ENCODE peak calls at places on chromosomes 11 and 22, in seven cellular contexts. A is ovary, D is thoracic aorta, M is psoas muscle, X is Peyer's patch, W is cardiac muscle cell, Q is Karpas-422. T is an unnamed sample. For H3K9me3 and H3K4me1, the result is how much of the 10 kb centered on the place peaks cover.

GRCh38 chr11:128523616-128524015 is 63.7 kb downstream of the ETS1 start:
- DNase-seq in W (no peak), Q (peak), X (no peak), A (no peak), M (no peak), D (no peak), T (no peak)

GRCh38 chr11:118918128-118918685 is 7.5 kb downstream of the BCL9L start:
- DNase-seq in W (no peak), Q (no peak), A (peak), X (peak), D (no peak), M (peak), T (no peak)

GRCh38 chr11:76307416-76307815 is 73.5 kb downstream of the THAP12 start:
- DNase-seq in X (no peak), Q (no peak), M (no peak), D (no peak), A (no peak), W (no peak), T (no peak)

GRCh38 chr11:69377953-69378302 is 84.0 kb downstream of the MYEOV start:
- DNase-seq in X (no peak), D (no peak), M (no peak), W (no peak), A (peak), Q (no peak), T (peak)

GRCh38 chr22:38311331-38311635 is 6.0 kb downstream of the CSNK1E start:
- DNase-seq in Q (no peak), M (no peak), X (peak), D (no peak), A (no peak), W (no peak), T (no peak)

GRCh38 chr11:66277475-66278391 is at the start of gene CNIH2:
- DNase-seq in D (no peak), X (peak), W (peak), A (peak), M (peak), Q (peak), T (no peak)

GRCh38 chr22:19629331-19629719 is 85.0 kb upstream of the SEPTIN5 start:
- DNase-seq in W (no peak), X (no peak), Q (peak), M (no peak), D (no peak), A (no peak), T (peak)

GRCh38 chr11:100810666-100811065 is 123.6 kb downstream of the ARHGAP42 start:
- DNase-seq in A (no peak), Q (no peak), W (no peak), M (no peak), D (no peak), X (no peak), T (no peak)

GRCh38 chr11:118286545-118286944 is 18.0 kb upstream of the CD3E start:
- DNase-seq in A (no peak), D (no peak), X (no peak), M (no peak), W (no peak), Q (no peak), T (no peak)

GRCh38 chr11:111730031-111730430 is 36.2 kb downstream of the PPP2R1B start:
- DNase-seq in W (peak), D (no peak), Q (no peak), A (no peak), X (no peak), M (no peak), T (no peak)

GRCh38 chr22:25762147-25762546 is 20.2 kb downstream of the MYO18B start:
- DNase-seq in D (no peak), W (peak), X (no peak), A (no peak), M (no peak), Q (no peak), T (no peak)

GRCh38 chr11:29507381-29507780 is 509.4 kb downstream of the KCNA4 start:
- DNase-seq in A (no peak), M (no peak), Q (no peak), W (no peak), X (no peak), D (no peak), T (no peak)

GRCh38 chr11:112570335-112570734 is 309.7 kb upstream of the PLET1 start:
- DNase-seq in M (no peak), Q (no peak), W (no peak), X (no peak), A (no peak), D (no peak), T (no peak)

GRCh38 chr11:128749986-128750385 is 56.1 kb downstream of the FLI1 start:
- DNase-seq in D (no peak), A (no peak), W (no peak), M (no peak), Q (no peak), X (no peak), T (no peak)

GRCh38 chr11:33920838-33921613 is 29.1 kb upstream of the LMO2 start:
- DNase-seq in A (no peak), X (no peak), Q (peak), W (no peak), D (no peak), M (no peak), T (no peak)

GRCh38 chr22:19608114-19608494 is 83.9 kb upstream of the CLDN5 start:
- DNase-seq in X (no peak), M (no peak), W (no peak), A (no peak), Q (no peak), D (no peak), T (no peak)

GRCh38 chr22:38766076-38766777 is 10.4 kb upstream of the SUN2 start:
- DNase-seq in W (peak), M (peak), Q (peak), D (no peak), X (peak), A (peak), T (no peak)

GRCh38 chr11:134052988-134053945 is 15.6 kb upstream of the JAM3 start:
- DNase-seq in W (no peak), X (peak), A (no peak), D (no peak), M (no peak), Q (no peak), T (no peak)

GRCh38 chr22:42932857-42933782 is 76.0 kb upstream of the ARFGAP3 start:
- DNase-seq in Q (peak), A (no peak), X (peak), W (no peak), D (no peak), M (no peak), T (peak)

GRCh38 chr11:79940165-79940564 is 499.3 kb upstream of the TENM4 start:
- DNase-seq in M (no peak), Q (no peak), W (no peak), X (no peak), A (no peak), D (no peak), T (no peak)

GRCh38 chr11:31442086-31442485 is 67.3 kb downstream of the IMMP1L start:
- DNase-seq in D (no peak), M (no peak), X (no peak), Q (no peak), A (no peak), W (no peak), T (no peak)

GRCh38 chr11:123111465-123111864 is 49.5 kb upstream of the HSPA8 start:
- DNase-seq in Q (peak), M (no peak), A (no peak), W (peak), D (no peak), X (no peak), T (no peak)

GRCh38 chr11:11967669-11968510 is 40.5 kb downstream of the DKK3 start:
- DNase-seq in D (no peak), M (no peak), X (no peak), W (no peak), Q (no peak), A (no peak), T (no peak)

GRCh38 chr22:32628626-32629587 is 154.3 kb downstream of the FBXO7 start:
- DNase-seq in D (no peak), Q (no peak), X (no peak), W (no peak), A (no peak), M (no peak), T (no peak)

GRCh38 chr11:115144014-115144413 is 360.2 kb downstream of the CADM1 start:
- DNase-seq in W (no peak), M (no peak), D (no peak), Q (peak), X (no peak), A (no peak), T (no peak)

GRCh38 chr11:63843042-63843441 is 4.1 kb downstream of the MARK2 start:
- DNase-seq in M (no peak), W (no peak), D (no peak), Q (no peak), X (no peak), A (no peak), T (no peak)

GRCh38 chr11:60116996-60117790 is 28.7 kb downstream of the MS4A2 start:
- DNase-seq in M (no peak), A (no peak), W (no peak), X (no peak), D (no peak), Q (no peak), T (no peak)

GRCh38 chr11:62604460-62605130 is 2.9 kb upstream of the MTA2 start:
- DNase-seq in A (no peak), W (peak), D (no peak), Q (no peak), M (no peak), X (no peak), T (no peak)

GRCh38 chr22:47388331-47388730 is 625.9 kb downstream of the TBC1D22A start:
- DNase-seq in W (no peak), X (no peak), Q (no peak), A (no peak), M (no peak), D (no peak), T (peak)
- H3K9me3 ChIP-seq in W (under half), X (under half), Q (under half), A (under half), M (under half), D (under half), T (under half)

GRCh38 chr11:120057595-120058581 is 80.0 kb downstream of the TRIM29 start:
- DNase-seq in M (peak), W (no peak), X (no peak), D (no peak), Q (no peak), A (no peak), T (no peak)
- H3K4me1 ChIP-seq in M (under half), W (under half), X (under half), D (under half), Q (under half), A (under half), T (under half)

DNA sequence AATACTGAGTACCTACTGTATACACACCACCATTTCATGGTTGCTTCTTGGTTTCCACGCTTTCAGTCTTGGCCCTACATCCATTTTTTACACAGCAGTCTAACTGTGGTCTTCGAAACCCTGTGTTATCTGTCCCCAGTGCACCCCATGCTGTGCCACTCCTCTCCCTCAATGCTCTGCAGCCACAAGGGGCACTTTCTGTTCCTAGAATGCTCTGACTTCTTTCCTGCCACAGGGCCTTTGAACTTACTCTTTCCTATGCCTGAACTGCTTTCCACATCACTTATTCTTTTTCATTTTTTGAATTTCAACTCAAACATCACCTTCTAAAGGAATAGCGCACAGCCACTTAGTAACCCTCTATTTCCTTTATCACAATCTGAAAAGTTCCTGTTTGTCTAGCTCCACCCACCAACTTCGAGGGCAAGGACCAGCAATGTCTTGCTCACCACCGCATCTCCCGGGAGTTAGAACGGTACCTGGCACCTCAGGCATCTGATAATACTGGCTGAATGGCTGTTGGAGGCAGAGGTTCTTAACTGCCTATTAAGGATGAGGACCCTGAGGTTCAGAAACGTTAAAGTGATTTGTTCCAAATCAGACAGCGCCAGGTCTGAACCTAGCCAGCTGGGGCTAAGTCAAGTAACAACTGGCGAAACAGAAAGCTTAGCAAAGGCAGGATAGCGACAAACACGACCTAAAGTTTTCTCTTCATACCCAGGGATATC is 568 bp downstream of the ALG8 start:
- DNase-seq in D (no peak), A (no peak), M (no peak), Q (peak), X (no peak), W (no peak), T (no peak)
- H3K27ac ChIP-seq in D (peak), A (no peak), M (peak), Q (peak), X (peak), W (peak), T (peak)

GRCh38 chr22:30519842-30520425 is 14.4 kb upstream of the SEC14L4 start:
- DNase-seq in D (no peak), X (no peak), M (no peak), A (no peak), Q (no peak), W (no peak), T (no peak)
- H3K9me3 ChIP-seq in D (under half), X (under half), M (under half), A (under half), Q (under half), W (under half), T (under half)

DNA sequence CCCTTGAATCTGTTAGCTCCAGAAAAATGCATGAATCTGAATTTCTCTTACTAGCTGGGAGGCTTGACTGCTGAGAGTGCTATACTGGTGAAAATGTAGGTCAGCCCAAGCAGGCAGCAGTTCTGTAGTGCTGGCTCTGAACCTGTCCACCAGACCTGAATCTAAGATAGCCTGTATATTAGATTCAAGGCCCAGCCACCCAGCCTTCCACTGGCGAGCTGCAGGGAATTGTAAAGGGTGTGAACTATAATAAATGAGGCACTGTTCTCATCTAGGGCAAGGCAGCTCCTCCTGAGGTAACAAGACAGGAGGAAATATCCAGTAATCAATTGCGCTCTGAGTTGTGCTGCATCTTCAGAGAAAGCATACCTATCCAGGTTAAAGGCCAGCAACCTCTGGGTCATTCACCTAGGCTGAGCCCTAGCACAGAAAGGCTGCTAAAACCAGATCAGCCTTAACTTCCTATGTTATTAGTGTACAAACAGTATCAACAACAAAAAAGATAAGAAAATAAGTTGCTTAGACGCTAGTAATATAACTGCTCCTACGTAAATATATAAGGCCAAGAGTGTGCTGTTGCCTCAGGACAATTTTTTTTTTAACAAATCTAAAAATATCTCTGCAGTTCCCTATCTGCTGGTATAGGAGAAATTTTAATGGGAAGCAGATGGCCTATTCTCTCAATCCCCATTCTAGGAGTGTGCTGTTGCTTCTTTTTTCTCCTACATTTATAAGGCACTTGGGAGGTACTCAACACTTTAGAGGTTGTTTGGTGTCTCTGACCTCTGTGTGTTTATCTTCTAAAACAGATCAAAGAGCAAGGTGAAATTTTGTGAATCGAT is 63.0 kb downstream of the RELT start:
- DNase-seq in M (no peak), Q (no peak), D (no peak), W (peak), X (no peak), A (no peak), T (no peak)
- H3K4me1 ChIP-seq in M (under half), Q (under half), D (under half), W (under half), X (under half), A (under half), T (under half)

DNA sequence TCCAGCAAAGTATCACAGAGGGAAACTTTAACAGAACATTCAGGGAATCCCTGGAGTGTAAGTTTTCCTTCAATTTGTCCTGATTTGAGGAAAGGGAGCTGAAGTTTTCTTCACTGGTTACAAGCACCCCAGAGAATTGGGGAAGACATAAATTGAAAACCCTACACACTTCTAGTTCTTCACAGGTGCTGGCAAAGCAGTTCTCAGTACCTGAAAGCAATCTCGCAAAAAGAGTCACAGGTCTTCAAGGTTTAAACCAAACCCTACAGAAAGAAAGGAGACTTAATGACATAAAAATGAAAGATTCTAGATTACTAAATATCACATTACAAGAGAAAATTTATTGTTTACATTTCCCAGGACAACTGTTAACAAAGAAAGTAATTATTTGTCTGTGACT is 44.3 kb downstream of the FANCF start:
- DNase-seq in X (no peak), M (no peak), D (no peak), Q (no peak), A (no peak), W (no peak), T (no peak)
- H3K27ac ChIP-seq in X (no peak), M (no peak), D (no peak), Q (no peak), A (no peak), W (no peak), T (no peak)

GRCh38 chr11:2651826-2652237 is 48.0 kb downstream of the KCNQ1OT1 start:
- DNase-seq in M (no peak), Q (no peak), D (no peak), W (no peak), X (no peak), A (no peak), T (peak)

GRCh38 chr11:2650343-2650867 is 49.4 kb downstream of the KCNQ1OT1 start:
- DNase-seq in M (no peak), A (no peak), W (no peak), X (no peak), Q (peak), D (no peak), T (no peak)

GRCh38 chr11:2652362-2652761 is 47.4 kb downstream of the KCNQ1OT1 start:
- DNase-seq in M (no peak), X (no peak), W (no peak), D (no peak), A (no peak), Q (no peak), T (peak)

GRCh38 chr11:2649848-2650247 is 49.9 kb downstream of the KCNQ1OT1 start:
- DNase-seq in Q (no peak), A (no peak), M (no peak), W (no peak), X (no peak), D (no peak), T (no peak)

GRCh38 chr11:2651054-2651617 is 48.7 kb downstream of the KCNQ1OT1 start:
- DNase-seq in X (no peak), A (no peak), D (no peak), W (no peak), Q (no peak), M (no peak), T (no peak)
- H3K9me3 ChIP-seq in X (under half), A (under half), D (half or more), W (under half), Q (under half), M (under half), T (under half)

GRCh38 chr11:45997599-45997998 is 75.1 kb downstream of the LARGE2 start:
- DNase-seq in A (no peak), X (no peak), Q (no peak), W (no peak), M (no peak), D (no peak), T (no peak)
- H3K4me1 ChIP-seq in A (under half), X (under half), Q (half or more), W (under half), M (under half), D (under half), T (under half)